ENCODE peak calls at places on chromosomes 7 and 10, in five cellular contexts. One of them, this sample, is unnamed.

GRCh38 chr7:50771120-50772002 is 11.3 kb downstream of the GRB10 start:
- DNase-seq in neural progenitor cell: no peak
- DNase-seq in body of pancreas: peak; percentile 82
- DNase-seq in effector memory CD4-positive, alpha-beta T cell: no peak
- DNase-seq in thoracic aorta: no peak
- DNase-seq in this sample: no peak

GRCh38 chr7:2190531-2190930 is 42.2 kb downstream of the MAD1L1 start:
- DNase-seq in thoracic aorta: no peak
- DNase-seq in body of pancreas: no peak
- DNase-seq in effector memory CD4-positive, alpha-beta T cell: no peak
- DNase-seq in neural progenitor cell: no peak
- DNase-seq in this sample: no peak

GRCh38 chr7:130415019-130415418 is 25.8 kb downstream of the CEP41 start:
- DNase-seq in thoracic aorta: no peak
- DNase-seq in neural progenitor cell: no peak
- DNase-seq in body of pancreas: no peak
- DNase-seq in effector memory CD4-positive, alpha-beta T cell: no peak
- DNase-seq in this sample: no peak

GRCh38 chr7:148838905-148839304 is 45.2 kb downstream of the EZH2 start:
- DNase-seq in body of pancreas: no peak
- DNase-seq in neural progenitor cell: no peak
- DNase-seq in thoracic aorta: no peak
- DNase-seq in effector memory CD4-positive, alpha-beta T cell: no peak
- DNase-seq in this sample: no peak

GRCh38 chr10:130040817-130041330 is 69.8 kb downstream of the C10orf143 start:
- DNase-seq in effector memory CD4-positive, alpha-beta T cell: no peak
- DNase-seq in neural progenitor cell: no peak
- DNase-seq in body of pancreas: no peak
- DNase-seq in thoracic aorta: no peak
- DNase-seq in this sample: no peak

GRCh38 chr10:30812018-30812851 is 182.7 kb upstream of the LYZL2 start:
- DNase-seq in neural progenitor cell: no peak
- DNase-seq in effector memory CD4-positive, alpha-beta T cell: no peak
- DNase-seq in thoracic aorta: no peak
- DNase-seq in body of pancreas: peak; percentile 42
- DNase-seq in this sample: peak; percentile 29

GRCh38 chr7:151110236-151110940 is 24.1 kb downstream of the AGAP3 start:
- DNase-seq in neural progenitor cell: no peak
- DNase-seq in body of pancreas: no peak
- DNase-seq in effector memory CD4-positive, alpha-beta T cell: no peak
- DNase-seq in thoracic aorta: no peak
- DNase-seq in this sample: no peak

GRCh38 chr7:45595809-45596664 is 21.9 kb downstream of the ADCY1 start:
- DNase-seq in body of pancreas: no peak
- DNase-seq in effector memory CD4-positive, alpha-beta T cell: no peak
- DNase-seq in neural progenitor cell: no peak
- DNase-seq in thoracic aorta: no peak
- DNase-seq in this sample: no peak

GRCh38 chr10:109665321-109665720 is 258.0 kb downstream of the XPNPEP1 start:
- DNase-seq in thoracic aorta: no peak
- DNase-seq in effector memory CD4-positive, alpha-beta T cell: no peak
- DNase-seq in body of pancreas: no peak
- DNase-seq in neural progenitor cell: no peak
- DNase-seq in this sample: no peak

GRCh38 chr10:17383801-17384445 is 70.5 kb downstream of the ST8SIA6 start:
- DNase-seq in body of pancreas: peak; percentile 22
- DNase-seq in effector memory CD4-positive, alpha-beta T cell: no peak
- DNase-seq in neural progenitor cell: no peak
- DNase-seq in thoracic aorta: no peak
- DNase-seq in this sample: no peak

DNA sequence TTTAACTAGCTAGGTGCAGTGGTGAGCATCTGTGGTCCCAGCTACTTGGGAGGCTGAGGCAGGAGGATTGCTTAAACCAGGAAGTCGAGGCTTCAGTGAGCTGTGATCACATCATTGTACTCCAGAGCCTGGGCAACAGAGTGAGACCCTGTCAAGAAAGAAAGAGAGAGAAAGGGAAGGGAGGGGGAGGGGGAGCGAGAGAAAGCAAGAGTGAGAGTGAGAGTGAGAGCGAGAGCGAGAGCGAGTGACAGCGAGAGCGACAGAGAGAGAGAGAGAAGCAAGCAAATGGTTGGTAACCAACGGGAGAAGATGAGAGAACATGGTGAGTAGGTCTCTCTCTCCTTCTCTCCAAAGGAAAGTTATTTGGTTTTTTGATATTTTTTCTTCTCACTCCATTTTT is 69.8 kb upstream of the DGKI start:
- DNase-seq in effector memory CD4-positive, alpha-beta T cell: no peak
- DNase-seq in body of pancreas: no peak
- DNase-seq in neural progenitor cell: no peak
- DNase-seq in thoracic aorta: no peak
- DNase-seq in this sample: no peak
- H3K27ac ChIP-seq in effector memory CD4-positive, alpha-beta T cell: no peak overlapping the region
- H3K27ac ChIP-seq in body of pancreas: no peak overlapping the region
- H3K27ac ChIP-seq in neural progenitor cell: no peak overlapping the region
- H3K27ac ChIP-seq in thoracic aorta: peak overlapping the region; percentile 61
- H3K27ac ChIP-seq in this sample: no peak overlapping the region

GRCh38 chr7:19392246-19392645 is 247.0 kb upstream of the FERD3L start:
- DNase-seq in thoracic aorta: no peak
- DNase-seq in neural progenitor cell: no peak
- DNase-seq in body of pancreas: no peak
- DNase-seq in effector memory CD4-positive, alpha-beta T cell: no peak
- DNase-seq in this sample: no peak

GRCh38 chr7:19390795-19391194 is 245.6 kb upstream of the FERD3L start:
- DNase-seq in effector memory CD4-positive, alpha-beta T cell: no peak
- DNase-seq in thoracic aorta: no peak
- DNase-seq in neural progenitor cell: no peak
- DNase-seq in body of pancreas: no peak
- DNase-seq in this sample: no peak
- H3K4me1 ChIP-seq in effector memory CD4-positive, alpha-beta T cell: no peaks in the 10 kb centered on the region
- H3K4me1 ChIP-seq in thoracic aorta: no peaks in the 10 kb centered on the region
- H3K4me1 ChIP-seq in neural progenitor cell: no peaks in the 10 kb centered on the region
- H3K4me1 ChIP-seq in body of pancreas: no peaks in the 10 kb centered on the region
- H3K4me1 ChIP-seq in this sample: no peaks in the 10 kb centered on the region

GRCh38 chr10:42802889-42803288 is 20.3 kb downstream of the BMS1 start:
- DNase-seq in effector memory CD4-positive, alpha-beta T cell: no peak
- DNase-seq in thoracic aorta: no peak
- DNase-seq in body of pancreas: no peak
- DNase-seq in neural progenitor cell: no peak
- DNase-seq in this sample: no peak
- H3K36me3 ChIP-seq in effector memory CD4-positive, alpha-beta T cell: peaks cover 66% of the 10 kb centered on the region
- H3K36me3 ChIP-seq in thoracic aorta: peaks cover 47% of the 10 kb centered on the region
- H3K36me3 ChIP-seq in body of pancreas: peaks cover 9% of the 10 kb centered on the region
- H3K36me3 ChIP-seq in neural progenitor cell: peaks cover 37% of the 10 kb centered on the region
- H3K36me3 ChIP-seq in this sample: peaks cover 14% of the 10 kb centered on the region

GRCh38 chr7:101232141-101232821 is 5.3 kb downstream of the CLDN15 start:
- DNase-seq in thoracic aorta: no peak
- DNase-seq in body of pancreas: peak; percentile 81
- DNase-seq in neural progenitor cell: peak; percentile 57
- DNase-seq in effector memory CD4-positive, alpha-beta T cell: no peak
- DNase-seq in this sample: peak; percentile 91
- H3K27ac ChIP-seq in thoracic aorta: no peak overlapping the region
- H3K27ac ChIP-seq in body of pancreas: peak overlapping the region; percentile 73
- H3K27ac ChIP-seq in neural progenitor cell: no peak overlapping the region
- H3K27ac ChIP-seq in effector memory CD4-positive, alpha-beta T cell: no peak overlapping the region
- H3K27ac ChIP-seq in this sample: peak overlapping the region; percentile 68

GRCh38 chr10:52484426-52485065 is 170.5 kb downstream of the DKK1 start:
- DNase-seq in neural progenitor cell: no peak
- DNase-seq in body of pancreas: no peak
- DNase-seq in effector memory CD4-positive, alpha-beta T cell: no peak
- DNase-seq in thoracic aorta: no peak
- DNase-seq in this sample: no peak

GRCh38 chr10:52477305-52477704 is 163.2 kb downstream of the DKK1 start:
- DNase-seq in neural progenitor cell: no peak
- DNase-seq in body of pancreas: no peak
- DNase-seq in thoracic aorta: no peak
- DNase-seq in effector memory CD4-positive, alpha-beta T cell: no peak
- DNase-seq in this sample: no peak

GRCh38 chr10:52483587-52483986 is 169.5 kb downstream of the DKK1 start:
- DNase-seq in neural progenitor cell: no peak
- DNase-seq in effector memory CD4-positive, alpha-beta T cell: no peak
- DNase-seq in thoracic aorta: no peak
- DNase-seq in body of pancreas: no peak
- DNase-seq in this sample: no peak

GRCh38 chr10:52474265-52474664 is 160.2 kb downstream of the DKK1 start:
- DNase-seq in thoracic aorta: no peak
- DNase-seq in body of pancreas: no peak
- DNase-seq in neural progenitor cell: no peak
- DNase-seq in effector memory CD4-positive, alpha-beta T cell: no peak
- DNase-seq in this sample: no peak

GRCh38 chr10:52479567-52479966 is 165.5 kb downstream of the DKK1 start:
- DNase-seq in thoracic aorta: no peak
- DNase-seq in body of pancreas: no peak
- DNase-seq in neural progenitor cell: no peak
- DNase-seq in effector memory CD4-positive, alpha-beta T cell: no peak
- DNase-seq in this sample: no peak
- H3K4me1 ChIP-seq in thoracic aorta: no peaks in the 10 kb centered on the region
- H3K4me1 ChIP-seq in body of pancreas: no peaks in the 10 kb centered on the region
- H3K4me1 ChIP-seq in neural progenitor cell: no peaks in the 10 kb centered on the region
- H3K4me1 ChIP-seq in effector memory CD4-positive, alpha-beta T cell: no peaks in the 10 kb centered on the region
- H3K4me1 ChIP-seq in this sample: no peaks in the 10 kb centered on the region

DNA sequence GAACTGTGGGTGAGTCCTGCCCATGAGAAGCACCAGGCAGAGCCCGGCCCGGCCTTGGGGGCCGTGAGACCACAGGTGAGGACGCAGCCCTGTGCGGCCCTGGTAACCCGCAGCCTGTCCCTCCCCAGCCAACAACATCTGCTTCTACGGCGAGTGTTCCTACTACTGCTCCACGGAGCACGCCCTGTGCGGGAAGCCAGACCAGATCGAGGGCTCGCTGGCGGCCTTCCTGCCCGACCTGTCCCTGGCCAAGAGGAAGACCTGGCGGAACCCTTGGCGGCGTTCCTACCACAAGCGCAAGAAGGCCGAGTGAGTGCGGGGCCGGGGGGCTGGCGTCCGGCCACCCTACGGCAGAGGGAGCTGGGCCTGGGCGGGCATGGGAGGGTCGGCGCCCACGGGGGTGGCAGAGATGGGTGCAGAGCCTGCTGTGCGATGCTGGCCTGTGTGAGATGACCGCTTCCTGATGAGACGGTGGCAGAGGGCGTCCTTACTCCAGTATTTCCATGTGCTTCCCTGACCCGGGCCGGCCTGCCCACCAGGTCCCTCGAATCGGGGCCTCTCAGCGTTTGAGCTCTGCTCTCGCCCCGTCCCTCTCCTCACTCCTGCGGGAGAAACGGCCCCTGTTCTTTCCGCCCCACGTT is 34.1 kb upstream of the FOXL3 start:
- DNase-seq in body of pancreas: no peak
- DNase-seq in neural progenitor cell: no peak
- DNase-seq in effector memory CD4-positive, alpha-beta T cell: no peak
- DNase-seq in thoracic aorta: no peak
- DNase-seq in this sample: no peak
- H3K36me3 ChIP-seq in body of pancreas: peaks cover 8% of the 10 kb centered on the region
- H3K36me3 ChIP-seq in neural progenitor cell: no peaks in the 10 kb centered on the region
- H3K36me3 ChIP-seq in effector memory CD4-positive, alpha-beta T cell: no peaks in the 10 kb centered on the region
- H3K36me3 ChIP-seq in thoracic aorta: peaks cover 84% of the 10 kb centered on the region
- H3K36me3 ChIP-seq in this sample: peaks cover 4% of the 10 kb centered on the region

GRCh38 chr10:86647773-86648705 is 6.3 kb upstream of the OPN4 start:
- DNase-seq in neural progenitor cell: no peak
- DNase-seq in effector memory CD4-positive, alpha-beta T cell: no peak
- DNase-seq in thoracic aorta: no peak
- DNase-seq in body of pancreas: no peak
- DNase-seq in this sample: no peak
- H3K27ac ChIP-seq in neural progenitor cell: no peak overlapping the region
- H3K27ac ChIP-seq in effector memory CD4-positive, alpha-beta T cell: no peak overlapping the region
- H3K27ac ChIP-seq in thoracic aorta: no peak overlapping the region
- H3K27ac ChIP-seq in body of pancreas: no peak overlapping the region
- H3K27ac ChIP-seq in this sample: no peak overlapping the region

GRCh38 chr10:3763852-3764625 is 21.0 kb downstream of the KLF6 start:
- DNase-seq in neural progenitor cell: no peak
- DNase-seq in effector memory CD4-positive, alpha-beta T cell: no peak
- DNase-seq in thoracic aorta: no peak
- DNase-seq in body of pancreas: no peak
- DNase-seq in this sample: no peak
- H3K4me1 ChIP-seq in neural progenitor cell: peaks cover 10% of the 10 kb centered on the region
- H3K4me1 ChIP-seq in effector memory CD4-positive, alpha-beta T cell: peaks cover 41% of the 10 kb centered on the region
- H3K4me1 ChIP-seq in thoracic aorta: peaks cover 15% of the 10 kb centered on the region
- H3K4me1 ChIP-seq in body of pancreas: no peaks in the 10 kb centered on the region
- H3K4me1 ChIP-seq in this sample: no peaks in the 10 kb centered on the region

DNA sequence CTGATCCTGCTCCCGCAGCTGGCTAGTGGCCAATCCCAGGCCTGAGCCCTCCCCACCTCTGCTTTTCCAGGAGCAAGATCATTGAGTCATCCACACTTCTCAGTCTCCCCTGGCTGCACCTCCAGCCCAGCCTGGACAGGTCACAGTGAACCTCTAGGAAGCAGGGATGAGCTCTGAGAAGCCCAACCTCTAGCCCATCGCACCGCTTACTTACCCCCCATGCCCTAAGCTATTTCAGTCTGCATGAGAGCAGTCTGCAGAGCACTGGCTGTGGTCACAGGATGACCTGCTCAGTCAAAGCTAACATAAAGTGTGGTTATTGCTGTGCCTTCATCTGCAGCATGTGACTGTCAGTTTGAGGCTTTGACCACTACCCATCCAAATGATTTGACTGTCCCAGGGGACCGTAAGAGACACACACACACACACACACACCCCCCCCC is 129.2 kb downstream of the SORBS1 start:
- DNase-seq in effector memory CD4-positive, alpha-beta T cell: no peak
- DNase-seq in body of pancreas: no peak
- DNase-seq in neural progenitor cell: no peak
- DNase-seq in thoracic aorta: no peak
- DNase-seq in this sample: no peak
- H3K36me3 ChIP-seq in effector memory CD4-positive, alpha-beta T cell: no peaks in the 10 kb centered on the region
- H3K36me3 ChIP-seq in body of pancreas: no peaks in the 10 kb centered on the region
- H3K36me3 ChIP-seq in neural progenitor cell: no peaks in the 10 kb centered on the region
- H3K36me3 ChIP-seq in thoracic aorta: peaks cover 56% of the 10 kb centered on the region
- H3K36me3 ChIP-seq in this sample: no peaks in the 10 kb centered on the region

DNA sequence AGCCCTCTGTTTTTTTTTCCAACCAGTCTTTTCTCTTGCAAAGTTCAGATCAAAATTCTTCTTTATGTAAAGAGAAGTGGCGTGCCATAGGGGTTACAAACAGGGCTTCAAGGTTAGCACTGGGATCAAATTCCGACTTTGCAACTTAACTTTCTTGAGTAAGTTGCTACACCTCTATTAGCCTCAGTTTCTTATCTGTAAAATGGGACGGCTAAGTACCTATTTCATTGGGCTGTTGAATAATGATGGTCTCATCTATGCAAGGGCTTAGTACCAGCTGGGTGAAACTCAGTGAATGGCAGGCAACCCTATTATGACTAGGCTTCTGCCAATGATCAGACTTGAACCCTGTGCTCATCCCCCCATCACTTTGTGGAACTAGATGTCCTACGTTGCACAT is 33.9 kb downstream of the ITPRIP start:
- DNase-seq in neural progenitor cell: no peak
- DNase-seq in effector memory CD4-positive, alpha-beta T cell: no peak
- DNase-seq in thoracic aorta: no peak
- DNase-seq in body of pancreas: no peak
- DNase-seq in this sample: no peak
- H3K27ac ChIP-seq in neural progenitor cell: no peak overlapping the region
- H3K27ac ChIP-seq in effector memory CD4-positive, alpha-beta T cell: no peak overlapping the region
- H3K27ac ChIP-seq in thoracic aorta: no peak overlapping the region
- H3K27ac ChIP-seq in body of pancreas: no peak overlapping the region
- H3K27ac ChIP-seq in this sample: no peak overlapping the region

This sample was measured in colonic mucosa.